ENCODE peak calls at places on chromosomes 4 and X, in four cellular contexts. One of them, this sample, is unnamed.

GRCh38 chr4:71396382-71396781 is 57.6 kb downstream of the SLC4A4 start:
- DNase-seq in WTC11: no peak
- DNase-seq in sciatic nerve: no peak
- DNase-seq in NAMALWA: no peak
- DNase-seq in this sample: no peak

GRCh38 chrX:124098089-124098488 is 136.6 kb downstream of the STAG2 start:
- DNase-seq in NAMALWA: peak; percentile 45
- DNase-seq in WTC11: no peak
- DNase-seq in sciatic nerve: no peak
- DNase-seq in this sample: no peak

GRCh38 chr4:43331226-43332078 is 438.9 kb downstream of the GRXCR1 start:
- DNase-seq in sciatic nerve: no peak
- DNase-seq in WTC11: no peak
- DNase-seq in NAMALWA: no peak
- DNase-seq in this sample: no peak

GRCh38 chr4:8847764-8848163 is 23.9 kb downstream of the HMX1 start:
- DNase-seq in WTC11: no peak
- DNase-seq in sciatic nerve: peak; percentile 14
- DNase-seq in NAMALWA: no peak
- DNase-seq in this sample: no peak

GRCh38 chrX:55210931-55211677 is 9.0 kb upstream of the PAGE5 start:
- DNase-seq in sciatic nerve: no peak
- DNase-seq in WTC11: no peak
- DNase-seq in NAMALWA: no peak
- DNase-seq in this sample: no peak

GRCh38 chr4:6684656-6685055 is 9.0 kb upstream of the S100P start:
- DNase-seq in NAMALWA: no peak
- DNase-seq in sciatic nerve: no peak
- DNase-seq in WTC11: no peak
- DNase-seq in this sample: no peak

GRCh38 chr4:174929346-174929745 is 11.2 kb downstream of the ADAM29 start:
- DNase-seq in sciatic nerve: no peak
- DNase-seq in WTC11: no peak
- DNase-seq in NAMALWA: no peak
- DNase-seq in this sample: no peak

GRCh38 chrX:37912286-37912685 is 64.9 kb upstream of the DYNLT3 start:
- DNase-seq in WTC11: no peak
- DNase-seq in sciatic nerve: no peak
- DNase-seq in NAMALWA: no peak
- DNase-seq in this sample: no peak

GRCh38 chr4:113636877-113637276 is 124.7 kb downstream of the CAMK2D start:
- DNase-seq in NAMALWA: peak; percentile 83
- DNase-seq in WTC11: no peak
- DNase-seq in sciatic nerve: no peak
- DNase-seq in this sample: no peak

GRCh38 chr4:88629826-88630225 is 37.5 kb downstream of the HERC3 start:
- DNase-seq in WTC11: no peak
- DNase-seq in sciatic nerve: no peak
- DNase-seq in NAMALWA: no peak
- DNase-seq in this sample: no peak

GRCh38 chr4:99790796-99791617 is 25.6 kb upstream of the DAPP1 start:
- DNase-seq in sciatic nerve: no peak
- DNase-seq in WTC11: no peak
- DNase-seq in NAMALWA: no peak
- DNase-seq in this sample: no peak

GRCh38 chrX:121958886-121959285 is 911.5 kb downstream of the GLUD2 start:
- DNase-seq in WTC11: no peak
- DNase-seq in sciatic nerve: no peak
- DNase-seq in NAMALWA: no peak
- DNase-seq in this sample: no peak

GRCh38 chr4:111678466-111678865 is 466.8 kb upstream of the FAM241A start:
- DNase-seq in NAMALWA: no peak
- DNase-seq in WTC11: no peak
- DNase-seq in sciatic nerve: no peak
- DNase-seq in this sample: no peak

GRCh38 chrX:134484039-134484438 is 24.1 kb downstream of the HPRT1 start:
- DNase-seq in sciatic nerve: no peak
- DNase-seq in NAMALWA: peak; percentile 61
- DNase-seq in WTC11: no peak
- DNase-seq in this sample: no peak

GRCh38 chrX:31168596-31168995 is 96.8 kb upstream of the FTHL17 start:
- DNase-seq in WTC11: no peak
- DNase-seq in NAMALWA: peak; percentile 2
- DNase-seq in sciatic nerve: no peak
- DNase-seq in this sample: no peak

GRCh38 chr4:80912350-80912749 is 118.2 kb upstream of the BMP3 start:
- DNase-seq in NAMALWA: no peak
- DNase-seq in sciatic nerve: no peak
- DNase-seq in WTC11: no peak
- DNase-seq in this sample: no peak

GRCh38 chr4:66906314-66906713 is 639.0 kb downstream of the CENPC start:
- DNase-seq in NAMALWA: no peak
- DNase-seq in WTC11: no peak
- DNase-seq in sciatic nerve: no peak
- DNase-seq in this sample: no peak